ENCODE peak calls at places on chromosomes 12 and 14, in seven cellular contexts. D, R, O, L, A, I and K are unnamed samples.

GRCh38 chr12:53701518-53702264 is 25.6 kb downstream of the CALCOCO1 start:
- DNase-seq in D (no peak), R (peak; percentile 78), O (peak; percentile 81), L (peak; percentile 84), A (peak; percentile 76), I (peak; percentile 72), K (peak; percentile 71)

GRCh38 chr14:100903672-100904185 is at the start of gene RTL1:
- DNase-seq in D (no peak), R (no peak), O (no peak), L (no peak), A (no peak), I (no peak), K (no peak)

GRCh38 chr14:68616255-68616902 is 176.5 kb downstream of the ZFP36L1 start:
- DNase-seq in D (no peak), R (no peak), O (peak; percentile 50), L (no peak), A (peak; percentile 44), I (no peak), K (peak; percentile 29)

GRCh38 chr12:7751394-7751793 is 4.2 kb upstream of the CLEC4C start:
- DNase-seq in D (no peak), R (no peak), O (no peak), L (no peak), A (no peak), I (no peak), K (no peak)

GRCh38 chr12:16553457-16553856 is 52.5 kb downstream of the LMO3 start:
- DNase-seq in D (no peak), R (no peak), O (no peak), L (no peak), A (no peak), I (no peak), K (no peak)

GRCh38 chr12:104571328-104571727 is 114.6 kb downstream of the CHST11 start:
- DNase-seq in D (no peak), R (no peak), O (no peak), L (no peak), A (no peak), I (no peak), K (no peak)

GRCh38 chr12:3469711-3470110 is 21.3 kb upstream of the PRMT8 start:
- DNase-seq in D (no peak), R (no peak), O (no peak), L (no peak), A (no peak), I (no peak), K (no peak)

GRCh38 chr12:93946542-93947150 is 201.7 kb upstream of the PLXNC1 start:
- DNase-seq in D (no peak), R (no peak), O (peak; percentile 67), L (no peak), A (peak; percentile 62), I (no peak), K (peak; percentile 41)

GRCh38 chr12:124654666-124655316 is 87.4 kb upstream of the NCOR2 start:
- DNase-seq in D (no peak), R (no peak), O (no peak), L (no peak), A (peak; percentile 64), I (no peak), K (no peak)

GRCh38 chr12:38905480-38906351 is at the start of gene CPNE8:
- DNase-seq in D (no peak), R (peak; percentile 50), O (peak; percentile 78), L (peak; percentile 86), A (peak; percentile 33), I (peak; percentile 40), K (no peak)

GRCh38 chr14:55107766-55108554 is 21.1 kb upstream of the LGALS3 start:
- DNase-seq in D (peak; percentile 72), R (peak; percentile 62), O (peak; percentile 99), L (peak; percentile 83), A (peak; percentile 97), I (no peak), K (peak; percentile 97)